ENCODE peak calls at places on chromosome 20, in four cellular contexts. One of them, this sample, is unnamed.

GRCh38 chr20:61405007-61405406 is 152.9 kb downstream of the CDH4 start:
- DNase-seq in right lobe of liver: no peak
- DNase-seq in CD4-positive, alpha-beta T cell: no peak
- DNase-seq in effector memory CD4-positive, alpha-beta T cell: no peak
- DNase-seq in this sample: no peak

GRCh38 chr20:1809611-1810510 is 85.3 kb upstream of the SIRPA start:
- DNase-seq in right lobe of liver: no peak
- DNase-seq in CD4-positive, alpha-beta T cell: no peak
- DNase-seq in effector memory CD4-positive, alpha-beta T cell: no peak
- DNase-seq in this sample: no peak

GRCh38 chr20:8154636-8155035 is 22.6 kb downstream of the PLCB1 start:
- DNase-seq in right lobe of liver: no peak
- DNase-seq in effector memory CD4-positive, alpha-beta T cell: no peak
- DNase-seq in CD4-positive, alpha-beta T cell: no peak
- DNase-seq in this sample: no peak

GRCh38 chr20:25065625-25066338 is 7.8 kb upstream of the ACSS1 start:
- DNase-seq in effector memory CD4-positive, alpha-beta T cell: peak; percentile 51
- DNase-seq in right lobe of liver: no peak
- DNase-seq in CD4-positive, alpha-beta T cell: peak; percentile 65
- DNase-seq in this sample: peak; percentile 75

GRCh38 chr20:35828434-35828833 is 56.6 kb downstream of the PHF20 start:
- DNase-seq in CD4-positive, alpha-beta T cell: no peak
- DNase-seq in right lobe of liver: peak; percentile 60
- DNase-seq in effector memory CD4-positive, alpha-beta T cell: no peak
- DNase-seq in this sample: peak; percentile 70

GRCh38 chr20:8829232-8829631 is 239.7 kb upstream of the PLCB4 start:
- DNase-seq in effector memory CD4-positive, alpha-beta T cell: no peak
- DNase-seq in CD4-positive, alpha-beta T cell: no peak
- DNase-seq in right lobe of liver: no peak
- DNase-seq in this sample: no peak

GRCh38 chr20:49823152-49823847 is 10.7 kb downstream of the SLC9A8 start:
- DNase-seq in effector memory CD4-positive, alpha-beta T cell: no peak
- DNase-seq in CD4-positive, alpha-beta T cell: no peak
- DNase-seq in right lobe of liver: no peak
- DNase-seq in this sample: no peak

GRCh38 chr20:42082611-42083010 is 464.4 kb upstream of the CHD6 start:
- DNase-seq in right lobe of liver: no peak
- DNase-seq in CD4-positive, alpha-beta T cell: no peak
- DNase-seq in effector memory CD4-positive, alpha-beta T cell: no peak
- DNase-seq in this sample: peak; percentile 19

GRCh38 chr20:59828478-59829414 is 104.7 kb downstream of the SYCP2 start:
- DNase-seq in effector memory CD4-positive, alpha-beta T cell: no peak
- DNase-seq in CD4-positive, alpha-beta T cell: no peak
- DNase-seq in right lobe of liver: no peak
- DNase-seq in this sample: no peak

GRCh38 chr20:42482808-42483207 is 706.9 kb downstream of the PTPRT start:
- DNase-seq in effector memory CD4-positive, alpha-beta T cell: no peak
- DNase-seq in right lobe of liver: no peak
- DNase-seq in CD4-positive, alpha-beta T cell: no peak
- DNase-seq in this sample: no peak

GRCh38 chr20:48999890-49000870 is 45.9 kb upstream of the CSE1L start:
- DNase-seq in CD4-positive, alpha-beta T cell: no peak
- DNase-seq in right lobe of liver: no peak
- DNase-seq in effector memory CD4-positive, alpha-beta T cell: no peak
- DNase-seq in this sample: no peak

GRCh38 chr20:43665466-43666176 is 1.3 kb upstream of the MYBL2 start:
- DNase-seq in CD4-positive, alpha-beta T cell: no peak
- DNase-seq in effector memory CD4-positive, alpha-beta T cell: no peak
- DNase-seq in right lobe of liver: no peak
- DNase-seq in this sample: no peak

GRCh38 chr20:25503946-25504345 is 81.4 kb downstream of the NINL start:
- DNase-seq in effector memory CD4-positive, alpha-beta T cell: no peak
- DNase-seq in CD4-positive, alpha-beta T cell: no peak
- DNase-seq in right lobe of liver: no peak
- DNase-seq in this sample: no peak

GRCh38 chr20:17747431-17747846 is 47.7 kb downstream of the BANF2 start:
- DNase-seq in CD4-positive, alpha-beta T cell: no peak
- DNase-seq in right lobe of liver: no peak
- DNase-seq in effector memory CD4-positive, alpha-beta T cell: no peak
- DNase-seq in this sample: no peak

GRCh38 chr20:40719330-40719729 is 30.3 kb upstream of the MAFB start:
- DNase-seq in effector memory CD4-positive, alpha-beta T cell: no peak
- DNase-seq in right lobe of liver: no peak
- DNase-seq in CD4-positive, alpha-beta T cell: no peak
- DNase-seq in this sample: no peak

GRCh38 chr20:723756-724155 is 44.5 kb downstream of the SLC52A3 start:
- DNase-seq in right lobe of liver: no peak
- DNase-seq in CD4-positive, alpha-beta T cell: no peak
- DNase-seq in effector memory CD4-positive, alpha-beta T cell: no peak
- DNase-seq in this sample: no peak

GRCh38 chr20:57301026-57301425 is 28.6 kb upstream of the SPO11 start:
- DNase-seq in CD4-positive, alpha-beta T cell: no peak
- DNase-seq in right lobe of liver: no peak
- DNase-seq in effector memory CD4-positive, alpha-beta T cell: no peak
- DNase-seq in this sample: no peak

GRCh38 chr20:63496404-63497120 is 2.3 kb downstream of the EEF1A2 start:
- DNase-seq in CD4-positive, alpha-beta T cell: no peak
- DNase-seq in effector memory CD4-positive, alpha-beta T cell: no peak
- DNase-seq in right lobe of liver: peak; percentile 59
- DNase-seq in this sample: no peak

GRCh38 chr20:63497138-63497945 is 1.5 kb downstream of the EEF1A2 start:
- DNase-seq in right lobe of liver: peak; percentile 48
- DNase-seq in CD4-positive, alpha-beta T cell: no peak
- DNase-seq in effector memory CD4-positive, alpha-beta T cell: no peak
- DNase-seq in this sample: no peak

GRCh38 chr20:63495167-63495720 is 3.6 kb downstream of the EEF1A2 start:
- DNase-seq in right lobe of liver: peak; percentile 36
- DNase-seq in effector memory CD4-positive, alpha-beta T cell: no peak
- DNase-seq in CD4-positive, alpha-beta T cell: no peak
- DNase-seq in this sample: no peak

GRCh38 chr20:63494420-63495166 is 4.3 kb downstream of the EEF1A2 start:
- DNase-seq in effector memory CD4-positive, alpha-beta T cell: no peak
- DNase-seq in CD4-positive, alpha-beta T cell: no peak
- DNase-seq in right lobe of liver: peak; percentile 52
- DNase-seq in this sample: no peak

DNA sequence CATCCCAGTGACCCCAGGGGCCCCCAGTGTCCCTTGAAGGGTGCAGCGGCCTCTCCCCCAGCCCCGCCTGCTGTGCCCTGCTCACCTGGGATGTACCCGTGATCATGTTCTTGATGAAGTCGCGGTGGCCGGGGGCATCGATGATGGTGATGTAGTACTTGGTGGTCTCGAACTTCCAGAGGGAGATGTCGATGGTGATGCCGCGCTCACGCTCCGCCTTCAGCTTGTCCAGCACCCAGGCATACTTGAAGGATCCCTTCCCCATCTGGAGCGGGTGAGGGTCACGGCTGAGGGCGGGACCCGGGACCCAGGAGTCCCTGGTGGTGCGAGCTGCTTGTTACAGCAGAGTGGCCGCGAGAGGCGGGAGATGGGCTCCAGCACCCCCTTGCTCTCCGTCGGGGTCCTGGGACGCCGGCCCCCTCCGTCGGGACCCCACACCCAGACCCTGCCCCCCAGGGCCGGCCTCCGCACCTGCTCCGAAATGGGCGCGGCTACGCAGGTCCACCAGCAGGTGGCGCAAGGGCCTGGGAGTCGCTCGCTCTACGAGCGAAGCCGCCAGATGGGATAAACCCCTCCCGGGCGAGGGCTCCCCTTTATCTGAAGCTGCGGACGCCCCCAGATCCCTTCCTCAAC is 3.0 kb downstream of the EEF1A2 start:
- DNase-seq in effector memory CD4-positive, alpha-beta T cell: peak; percentile 71
- DNase-seq in CD4-positive, alpha-beta T cell: peak; percentile 67
- DNase-seq in right lobe of liver: peak; percentile 78
- DNase-seq in this sample: peak; percentile 51
- H3K27me3 ChIP-seq in effector memory CD4-positive, alpha-beta T cell: peaks cover 24% of the 10 kb centered on the region
- H3K27me3 ChIP-seq in CD4-positive, alpha-beta T cell: peaks cover 31% of the 10 kb centered on the region
- H3K27me3 ChIP-seq in right lobe of liver: no peaks in the 10 kb centered on the region
- H3K27me3 ChIP-seq in this sample: peaks cover 7% of the 10 kb centered on the region

GRCh38 chr20:38725458-38725958 is 1.2 kb downstream of the SLC32A1 start:
- DNase-seq in CD4-positive, alpha-beta T cell: no peak
- DNase-seq in right lobe of liver: no peak
- DNase-seq in effector memory CD4-positive, alpha-beta T cell: no peak
- DNase-seq in this sample: no peak
- H3K27me3 ChIP-seq in CD4-positive, alpha-beta T cell: peaks cover 94% of the 10 kb centered on the region
- H3K27me3 ChIP-seq in right lobe of liver: peaks cover 11% of the 10 kb centered on the region
- H3K27me3 ChIP-seq in effector memory CD4-positive, alpha-beta T cell: peaks cover 84% of the 10 kb centered on the region
- H3K27me3 ChIP-seq in this sample: peaks cover 48% of the 10 kb centered on the region

GRCh38 chr20:16647875-16648597 is 74.8 kb upstream of the KIF16B start:
- DNase-seq in CD4-positive, alpha-beta T cell: no peak
- DNase-seq in right lobe of liver: no peak
- DNase-seq in effector memory CD4-positive, alpha-beta T cell: no peak
- DNase-seq in this sample: no peak
- H3K27me3 ChIP-seq in CD4-positive, alpha-beta T cell: peaks cover 6% of the 10 kb centered on the region
- H3K27me3 ChIP-seq in right lobe of liver: no peaks in the 10 kb centered on the region
- H3K27me3 ChIP-seq in effector memory CD4-positive, alpha-beta T cell: no peaks in the 10 kb centered on the region
- H3K27me3 ChIP-seq in this sample: no peaks in the 10 kb centered on the region

GRCh38 chr20:58723628-58723984 is 31.0 kb downstream of the NPEPL1 start:
- DNase-seq in right lobe of liver: no peak
- DNase-seq in effector memory CD4-positive, alpha-beta T cell: no peak
- DNase-seq in CD4-positive, alpha-beta T cell: no peak
- DNase-seq in this sample: no peak

GRCh38 chr20:58722379-58722778 is 29.8 kb downstream of the NPEPL1 start:
- DNase-seq in CD4-positive, alpha-beta T cell: no peak
- DNase-seq in effector memory CD4-positive, alpha-beta T cell: no peak
- DNase-seq in right lobe of liver: no peak
- DNase-seq in this sample: no peak

GRCh38 chr20:58720890-58721289 is 28.3 kb downstream of the NPEPL1 start:
- DNase-seq in CD4-positive, alpha-beta T cell: no peak
- DNase-seq in effector memory CD4-positive, alpha-beta T cell: no peak
- DNase-seq in right lobe of liver: no peak
- DNase-seq in this sample: no peak

GRCh38 chr20:58722877-58723627 is 30.5 kb downstream of the NPEPL1 start:
- DNase-seq in effector memory CD4-positive, alpha-beta T cell: no peak
- DNase-seq in right lobe of liver: no peak
- DNase-seq in CD4-positive, alpha-beta T cell: no peak
- DNase-seq in this sample: no peak

DNA sequence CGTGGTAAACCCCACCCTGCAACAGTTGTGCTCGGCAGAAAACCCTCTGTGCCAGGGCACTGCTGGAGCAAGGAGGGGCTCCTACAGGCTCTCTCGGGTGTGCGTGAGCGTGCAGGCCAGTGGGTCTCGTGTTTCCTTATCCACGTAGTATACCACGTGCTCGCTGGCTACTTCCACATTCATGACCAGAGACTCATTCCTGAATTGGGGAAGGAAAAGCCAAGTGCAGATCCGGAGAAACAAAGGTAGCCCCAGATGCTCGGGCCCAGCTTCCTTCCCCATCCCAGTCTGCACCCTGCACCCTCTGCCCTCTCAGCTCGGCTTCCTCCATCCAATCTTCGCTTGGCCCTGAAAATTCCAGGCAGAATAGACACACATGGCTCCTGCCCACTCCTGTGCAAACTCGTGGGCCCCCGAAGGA is 29.4 kb downstream of the NPEPL1 start:
- DNase-seq in effector memory CD4-positive, alpha-beta T cell: no peak
- DNase-seq in right lobe of liver: peak; percentile 45
- DNase-seq in CD4-positive, alpha-beta T cell: no peak
- DNase-seq in this sample: no peak
- H3K27me3 ChIP-seq in effector memory CD4-positive, alpha-beta T cell: peaks cover 6% of the 10 kb centered on the region
- H3K27me3 ChIP-seq in right lobe of liver: no peaks in the 10 kb centered on the region
- H3K27me3 ChIP-seq in CD4-positive, alpha-beta T cell: peaks cover 20% of the 10 kb centered on the region
- H3K27me3 ChIP-seq in this sample: no peaks in the 10 kb centered on the region

GRCh38 chr20:38331245-38331644 is 15.0 kb upstream of the LBP start:
- DNase-seq in effector memory CD4-positive, alpha-beta T cell: no peak
- DNase-seq in CD4-positive, alpha-beta T cell: no peak
- DNase-seq in right lobe of liver: no peak
- DNase-seq in this sample: no peak
- H3K27me3 ChIP-seq in effector memory CD4-positive, alpha-beta T cell: no peaks in the 10 kb centered on the region
- H3K27me3 ChIP-seq in CD4-positive, alpha-beta T cell: peaks cover 7% of the 10 kb centered on the region
- H3K27me3 ChIP-seq in right lobe of liver: no peaks in the 10 kb centered on the region
- H3K27me3 ChIP-seq in this sample: no peaks in the 10 kb centered on the region

DNA sequence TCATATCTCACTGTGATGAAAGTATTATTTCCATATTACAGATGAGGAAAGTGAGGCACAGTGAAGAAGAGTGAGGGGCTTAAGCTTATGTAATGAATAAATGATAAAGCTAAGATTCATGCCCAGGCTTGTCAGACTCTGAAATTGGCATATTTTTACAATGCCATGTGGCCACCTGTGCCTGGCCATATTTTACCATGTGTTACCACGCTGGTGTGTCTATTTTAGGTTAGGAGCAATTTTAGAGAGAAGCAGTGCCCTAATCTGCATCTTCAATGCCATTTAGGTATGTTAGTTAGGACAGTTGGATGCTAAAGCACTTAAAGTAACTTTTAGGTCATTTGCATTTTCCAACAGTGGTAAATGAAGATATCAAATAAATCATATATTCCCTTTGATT is 188.0 kb upstream of the FLRT3 start:
- DNase-seq in right lobe of liver: no peak
- DNase-seq in effector memory CD4-positive, alpha-beta T cell: no peak
- DNase-seq in CD4-positive, alpha-beta T cell: no peak
- DNase-seq in this sample: no peak
- H3K27me3 ChIP-seq in right lobe of liver: no peaks in the 10 kb centered on the region
- H3K27me3 ChIP-seq in effector memory CD4-positive, alpha-beta T cell: no peaks in the 10 kb centered on the region
- H3K27me3 ChIP-seq in CD4-positive, alpha-beta T cell: no peaks in the 10 kb centered on the region
- H3K27me3 ChIP-seq in this sample: no peaks in the 10 kb centered on the region

DNA sequence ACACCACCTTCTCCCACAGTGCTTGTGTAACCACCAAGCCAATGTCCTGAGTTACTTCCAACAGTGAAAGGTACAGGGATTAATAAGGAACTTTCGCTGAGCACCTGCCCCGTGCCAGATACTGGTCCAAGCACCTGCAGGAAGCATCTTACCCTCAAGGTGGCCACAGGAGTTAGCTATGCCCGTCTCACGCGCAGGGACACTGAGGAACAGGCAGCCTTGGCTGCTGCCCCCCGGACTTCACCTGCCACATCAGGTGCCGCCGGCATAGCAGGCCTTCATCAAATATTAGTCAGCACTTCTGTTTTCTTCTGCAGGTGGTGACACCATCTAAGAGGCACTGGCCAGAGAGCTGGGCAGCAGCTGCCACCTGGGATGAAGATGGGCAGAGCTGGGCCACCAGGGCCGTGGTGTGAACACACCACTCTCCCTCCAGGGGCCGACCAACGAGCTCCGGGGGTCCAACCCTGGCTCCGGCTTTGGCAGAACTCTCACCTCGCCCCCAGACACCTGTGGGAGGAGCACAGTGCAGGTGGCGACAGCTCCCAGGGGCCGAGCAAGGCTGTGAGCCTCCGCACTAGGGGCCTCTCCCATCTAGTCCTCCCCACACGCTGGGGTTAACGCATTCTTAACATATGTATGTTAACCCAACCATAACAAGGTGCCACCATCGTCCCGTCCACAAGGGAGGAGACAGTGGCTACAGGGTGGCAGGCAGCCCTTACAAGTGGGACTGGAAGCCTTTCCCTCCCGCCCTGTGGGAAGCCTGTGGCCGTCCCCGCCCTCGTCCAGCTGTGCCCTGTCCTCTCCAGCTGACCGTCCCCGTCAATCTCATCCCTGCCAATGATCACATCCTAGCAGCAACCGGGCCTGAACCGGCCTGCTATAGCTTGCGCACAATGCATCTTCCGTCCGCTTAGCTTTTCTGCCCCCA is 2.9 kb upstream of the PPDPF start:
- DNase-seq in right lobe of liver: peak; percentile 45
- DNase-seq in effector memory CD4-positive, alpha-beta T cell: no peak
- DNase-seq in CD4-positive, alpha-beta T cell: no peak
- DNase-seq in this sample: no peak
- H3K27me3 ChIP-seq in right lobe of liver: no peaks in the 10 kb centered on the region
- H3K27me3 ChIP-seq in effector memory CD4-positive, alpha-beta T cell: no peaks in the 10 kb centered on the region
- H3K27me3 ChIP-seq in CD4-positive, alpha-beta T cell: no peaks in the 10 kb centered on the region
- H3K27me3 ChIP-seq in this sample: no peaks in the 10 kb centered on the region

This sample was measured in thyroid gland.